ENCODE peak calls at places on chromosomes 5 and 9, in seven cellular contexts. Q is HFFc6; R is NCI-H1092 treated with DMSO at 0.1 percent for 48 hours; E is COR-L47; G is NCI-H82; N is GM19239; M is activated CD4-positive, alpha-beta memory T cell treated with anti-CD3 and anti-CD28 coated beads, Interleukin-2, amount 10 ng/mL, durations not matched to agents 7 days and 5 days. D is an unnamed sample.

GRCh38 chr5:3564827-3565560 is 30.6 kb upstream of the IRX1 start:
- DNase-seq in Q (no peak), R (no peak), E (no peak), G (no peak), N (no peak), M (no peak), D (no peak)

GRCh38 chr5:64680289-64680688 is 10.0 kb upstream of the SHISAL2B start:
- DNase-seq in Q (peak), R (no peak), E (no peak), G (peak), N (no peak), M (no peak), D (peak)

GRCh38 chr5:34756781-34757624 is 82.0 kb upstream of the TTC23L start:
- DNase-seq in Q (no peak), R (no peak), E (no peak), G (no peak), N (no peak), M (no peak), D (no peak)

GRCh38 chr5:168480601-168481000 is 5.7 kb upstream of the RARS1 start:
- DNase-seq in Q (no peak), R (no peak), E (no peak), G (no peak), N (no peak), M (no peak), D (no peak)

GRCh38 chr5:34412769-34413168 is 243.4 kb upstream of the RAI14 start:
- DNase-seq in Q (peak), R (no peak), E (no peak), G (no peak), N (no peak), M (no peak), D (no peak)

GRCh38 chr9:87671478-87671877 is 54.4 kb upstream of the CTSL start:
- DNase-seq in Q (no peak), R (no peak), E (no peak), G (no peak), N (no peak), M (no peak), D (no peak)

GRCh38 chr9:75824816-75825568 is 65.5 kb upstream of the PCSK5 start:
- DNase-seq in Q (no peak), R (no peak), E (no peak), G (no peak), N (no peak), M (no peak), D (no peak)

GRCh38 chr9:131138676-131139075 is 13.3 kb downstream of the NUP214 start:
- DNase-seq in Q (no peak), R (no peak), E (no peak), G (peak), N (no peak), M (no peak), D (no peak)

GRCh38 chr5:153896701-153897100 is 142.0 kb downstream of the FAM114A2 start:
- DNase-seq in Q (peak), R (peak), E (no peak), G (peak), N (peak), M (no peak), D (no peak)

GRCh38 chr5:74651710-74652109 is 11.2 kb upstream of the ENC1 start:
- DNase-seq in Q (no peak), R (no peak), E (no peak), G (no peak), N (no peak), M (no peak), D (no peak)

GRCh38 chr5:79301046-79301712 is 65.2 kb downstream of the JMY start:
- DNase-seq in Q (peak), R (no peak), E (no peak), G (no peak), N (no peak), M (no peak), D (no peak)

GRCh38 chr5:158410976-158411375 is 552.0 kb upstream of the CLINT1 start:
- DNase-seq in Q (no peak), R (no peak), E (no peak), G (no peak), N (no peak), M (no peak), D (no peak)

GRCh38 chr5:170752257-170753215 is 31.0 kb upstream of the GABRP start:
- DNase-seq in Q (no peak), R (peak), E (peak), G (no peak), N (no peak), M (no peak), D (no peak)

GRCh38 chr5:121634946-121635345 is 216.7 kb upstream of the FTMT start:
- DNase-seq in Q (no peak), R (no peak), E (no peak), G (no peak), N (no peak), M (no peak), D (no peak)

GRCh38 chr5:142862585-142862984 is 92.4 kb downstream of the ARHGAP26 start:
- DNase-seq in Q (no peak), R (no peak), E (no peak), G (no peak), N (no peak), M (no peak), D (no peak)

GRCh38 chr9:128001411-128002298 is 20.9 kb upstream of the EEIG1 start:
- DNase-seq in Q (peak), R (no peak), E (no peak), G (no peak), N (no peak), M (no peak), D (peak)

GRCh38 chr5:62727184-62727583 is 148.6 kb downstream of the LRRC70 start:
- DNase-seq in Q (no peak), R (no peak), E (no peak), G (no peak), N (no peak), M (no peak), D (no peak)

GRCh38 chr5:172481011-172481410 is 26.7 kb upstream of the SH3PXD2B start:
- DNase-seq in Q (no peak), R (no peak), E (no peak), G (no peak), N (no peak), M (no peak), D (no peak)

GRCh38 chr9:70477146-70477745 is 62.8 kb upstream of the KLF9 start:
- DNase-seq in Q (no peak), R (no peak), E (no peak), G (no peak), N (no peak), M (no peak), D (no peak)

GRCh38 chr9:130243015-130243881 is 22.3 kb upstream of the HMCN2 start:
- DNase-seq in Q (no peak), R (peak), E (peak), G (peak), N (peak), M (peak), D (peak)

GRCh38 chr9:94082956-94083355 is 1.3 kb upstream of the PTPDC1 start:
- DNase-seq in Q (no peak), R (no peak), E (no peak), G (peak), N (no peak), M (no peak), D (no peak)

GRCh38 chr5:174229640-174230350 is 184.3 kb downstream of the NSG2 start:
- DNase-seq in Q (no peak), R (no peak), E (no peak), G (no peak), N (no peak), M (no peak), D (no peak)

GRCh38 chr5:133613184-133613583 is 843 bp upstream of the FSTL4 start:
- DNase-seq in Q (no peak), R (no peak), E (no peak), G (no peak), N (no peak), M (no peak), D (no peak)

GRCh38 chr5:119451561-119451960 is 736 bp upstream of the HSD17B4 start:
- DNase-seq in Q (no peak), R (no peak), E (no peak), G (no peak), N (no peak), M (no peak), D (no peak)

GRCh38 chr9:93092171-93092991 is 3.6 kb upstream of the CARD19 start:
- DNase-seq in Q (no peak), R (no peak), E (no peak), G (no peak), N (no peak), M (no peak), D (no peak)

GRCh38 chr5:179558912-179559279 is 8.5 kb downstream of the RUFY1 start:
- DNase-seq in Q (no peak), R (peak), E (peak), G (peak), N (no peak), M (peak), D (peak)

GRCh38 chr5:168756517-168757391 is 177.6 kb upstream of the PANK3 start:
- DNase-seq in Q (no peak), R (no peak), E (no peak), G (peak), N (no peak), M (no peak), D (no peak)

GRCh38 chr9:37908283-37908682 is 4.4 kb upstream of the SLC25A51 start:
- DNase-seq in Q (no peak), R (no peak), E (no peak), G (no peak), N (no peak), M (no peak), D (no peak)

GRCh38 chr9:109001275-109001676 is 12.0 kb downstream of the CTNNAL1 start:
- DNase-seq in Q (peak), R (no peak), E (no peak), G (no peak), N (no peak), M (no peak), D (no peak)

GRCh38 chr9:14033067-14033466 is 280.9 kb downstream of the NFIB start:
- DNase-seq in Q (no peak), R (no peak), E (no peak), G (no peak), N (no peak), M (no peak), D (no peak)

GRCh38 chr5:137609122-137609521 is 110.0 kb upstream of the SPOCK1 start:
- DNase-seq in Q (peak), R (no peak), E (no peak), G (no peak), N (no peak), M (no peak), D (no peak)

GRCh38 chr5:153866176-153866575 is 172.5 kb downstream of the FAM114A2 start:
- DNase-seq in Q (peak), R (no peak), E (no peak), G (no peak), N (no peak), M (no peak), D (no peak)

GRCh38 chr9:113738506-113738897 is 137.6 kb upstream of the ZNF618 start:
- DNase-seq in Q (no peak), R (no peak), E (no peak), G (peak), N (no peak), M (no peak), D (no peak)

GRCh38 chr5:171610686-171611085 is 174.9 kb upstream of the SMIM23 start:
- DNase-seq in Q (no peak), R (no peak), E (no peak), G (no peak), N (no peak), M (no peak), D (peak)

GRCh38 chr9:114720296-114720695 is 38.3 kb upstream of the TEX48 start:
- DNase-seq in Q (peak), R (no peak), E (no peak), G (no peak), N (no peak), M (no peak), D (no peak)

GRCh38 chr9:34568783-34569182 is 20.7 kb downstream of the CNTFR start:
- DNase-seq in Q (no peak), R (no peak), E (no peak), G (peak), N (no peak), M (no peak), D (no peak)

GRCh38 chr5:53116597-53116996 is 7.0 kb upstream of the MOCS2 start:
- DNase-seq in Q (no peak), R (no peak), E (no peak), G (no peak), N (no peak), M (no peak), D (no peak)

GRCh38 chr5:73314395-73315195 is 134.0 kb downstream of the FOXD1 start:
- DNase-seq in Q (no peak), R (no peak), E (no peak), G (no peak), N (no peak), M (no peak), D (no peak)

GRCh38 chr9:90773593-90773992 is 28.0 kb upstream of the SYK start:
- DNase-seq in Q (no peak), R (peak), E (peak), G (peak), N (no peak), M (no peak), D (peak)

D was measured in T47D.